ENCODE peak calls at places on chromosomes 11 and 22, in seven cellular contexts. One of them, this sample, is unnamed.

GRCh38 chr11:130653838-130654601 is 205.6 kb downstream of the ADAMTS15 start:
- DNase-seq in GM12891: no peak
- DNase-seq in activated naive CD4-positive, alpha-beta T cell treated with anti-CD3 and anti-CD28 coated beads for 36 hours: no peak
- DNase-seq in naive thymus-derived CD8-positive, alpha-beta T cell: no peak
- DNase-seq in activated CD4-positive, CD25-positive, alpha-beta regulatory T cell: no peak
- DNase-seq in neural crest cell: no peak
- DNase-seq in adipocyte: peak
- DNase-seq in this sample: peak

GRCh38 chr11:63534076-63534475 is 2.5 kb upstream of the PLAAT4 start:
- DNase-seq in activated CD4-positive, CD25-positive, alpha-beta regulatory T cell: no peak
- DNase-seq in naive thymus-derived CD8-positive, alpha-beta T cell: no peak
- DNase-seq in GM12891: no peak
- DNase-seq in neural crest cell: no peak
- DNase-seq in adipocyte: no peak
- DNase-seq in activated naive CD4-positive, alpha-beta T cell treated with anti-CD3 and anti-CD28 coated beads for 36 hours: no peak
- DNase-seq in this sample: no peak

GRCh38 chr11:65579291-65579690 is 3.4 kb downstream of the EHBP1L1 start:
- DNase-seq in adipocyte: peak
- DNase-seq in neural crest cell: no peak
- DNase-seq in naive thymus-derived CD8-positive, alpha-beta T cell: no peak
- DNase-seq in activated CD4-positive, CD25-positive, alpha-beta regulatory T cell: no peak
- DNase-seq in GM12891: no peak
- DNase-seq in activated naive CD4-positive, alpha-beta T cell treated with anti-CD3 and anti-CD28 coated beads for 36 hours: no peak
- DNase-seq in this sample: no peak

GRCh38 chr11:36258730-36259360 is 30.4 kb downstream of the COMMD9 start:
- DNase-seq in adipocyte: peak
- DNase-seq in GM12891: peak
- DNase-seq in naive thymus-derived CD8-positive, alpha-beta T cell: no peak
- DNase-seq in activated CD4-positive, CD25-positive, alpha-beta regulatory T cell: no peak
- DNase-seq in activated naive CD4-positive, alpha-beta T cell treated with anti-CD3 and anti-CD28 coated beads for 36 hours: peak
- DNase-seq in neural crest cell: peak
- DNase-seq in this sample: peak

GRCh38 chr11:45056529-45056928 is 89.9 kb upstream of the PRDM11 start:
- DNase-seq in GM12891: no peak
- DNase-seq in activated CD4-positive, CD25-positive, alpha-beta regulatory T cell: no peak
- DNase-seq in naive thymus-derived CD8-positive, alpha-beta T cell: no peak
- DNase-seq in adipocyte: no peak
- DNase-seq in neural crest cell: no peak
- DNase-seq in activated naive CD4-positive, alpha-beta T cell treated with anti-CD3 and anti-CD28 coated beads for 36 hours: no peak
- DNase-seq in this sample: no peak

GRCh38 chr11:108223449-108224149 is 732 bp downstream of the ATM start:
- DNase-seq in naive thymus-derived CD8-positive, alpha-beta T cell: peak
- DNase-seq in adipocyte: peak
- DNase-seq in neural crest cell: no peak
- DNase-seq in activated naive CD4-positive, alpha-beta T cell treated with anti-CD3 and anti-CD28 coated beads for 36 hours: peak
- DNase-seq in activated CD4-positive, CD25-positive, alpha-beta regulatory T cell: no peak
- DNase-seq in GM12891: no peak
- DNase-seq in this sample: peak

GRCh38 chr22:29765905-29766631 is 739 bp downstream of the ZMAT5 start:
- DNase-seq in GM12891: peak
- DNase-seq in neural crest cell: no peak
- DNase-seq in activated CD4-positive, CD25-positive, alpha-beta regulatory T cell: no peak
- DNase-seq in naive thymus-derived CD8-positive, alpha-beta T cell: peak
- DNase-seq in activated naive CD4-positive, alpha-beta T cell treated with anti-CD3 and anti-CD28 coated beads for 36 hours: peak
- DNase-seq in adipocyte: peak
- DNase-seq in this sample: peak

GRCh38 chr22:35900483-35901168 is 128.0 kb downstream of the RBFOX2 start:
- DNase-seq in GM12891: no peak
- DNase-seq in activated naive CD4-positive, alpha-beta T cell treated with anti-CD3 and anti-CD28 coated beads for 36 hours: peak
- DNase-seq in naive thymus-derived CD8-positive, alpha-beta T cell: no peak
- DNase-seq in activated CD4-positive, CD25-positive, alpha-beta regulatory T cell: no peak
- DNase-seq in adipocyte: peak
- DNase-seq in neural crest cell: no peak
- DNase-seq in this sample: no peak

GRCh38 chr22:41595703-41596102 is 6.1 kb upstream of the PMM1 start:
- DNase-seq in activated naive CD4-positive, alpha-beta T cell treated with anti-CD3 and anti-CD28 coated beads for 36 hours: no peak
- DNase-seq in neural crest cell: no peak
- DNase-seq in naive thymus-derived CD8-positive, alpha-beta T cell: no peak
- DNase-seq in activated CD4-positive, CD25-positive, alpha-beta regulatory T cell: no peak
- DNase-seq in adipocyte: no peak
- DNase-seq in GM12891: no peak
- DNase-seq in this sample: no peak

GRCh38 chr11:28836285-28837081 is 728.3 kb downstream of the METTL15 start:
- DNase-seq in neural crest cell: no peak
- DNase-seq in GM12891: no peak
- DNase-seq in activated naive CD4-positive, alpha-beta T cell treated with anti-CD3 and anti-CD28 coated beads for 36 hours: no peak
- DNase-seq in adipocyte: peak
- DNase-seq in naive thymus-derived CD8-positive, alpha-beta T cell: no peak
- DNase-seq in activated CD4-positive, CD25-positive, alpha-beta regulatory T cell: no peak
- DNase-seq in this sample: no peak

GRCh38 chr11:68436985-68437926 is 23.3 kb upstream of the PPP6R3 start:
- DNase-seq in GM12891: no peak
- DNase-seq in adipocyte: peak
- DNase-seq in activated naive CD4-positive, alpha-beta T cell treated with anti-CD3 and anti-CD28 coated beads for 36 hours: no peak
- DNase-seq in activated CD4-positive, CD25-positive, alpha-beta regulatory T cell: no peak
- DNase-seq in naive thymus-derived CD8-positive, alpha-beta T cell: no peak
- DNase-seq in neural crest cell: no peak
- DNase-seq in this sample: no peak

GRCh38 chr22:30005213-30005857 is 74.9 kb upstream of the HORMAD2 start:
- DNase-seq in GM12891: no peak
- DNase-seq in naive thymus-derived CD8-positive, alpha-beta T cell: peak
- DNase-seq in adipocyte: peak
- DNase-seq in activated naive CD4-positive, alpha-beta T cell treated with anti-CD3 and anti-CD28 coated beads for 36 hours: peak
- DNase-seq in neural crest cell: peak
- DNase-seq in activated CD4-positive, CD25-positive, alpha-beta regulatory T cell: peak
- DNase-seq in this sample: peak

GRCh38 chr11:64844330-64845124 is at the start of gene CDC42BPG:
- DNase-seq in naive thymus-derived CD8-positive, alpha-beta T cell: peak
- DNase-seq in GM12891: peak
- DNase-seq in activated naive CD4-positive, alpha-beta T cell treated with anti-CD3 and anti-CD28 coated beads for 36 hours: peak
- DNase-seq in activated CD4-positive, CD25-positive, alpha-beta regulatory T cell: peak
- DNase-seq in adipocyte: peak
- DNase-seq in neural crest cell: peak
- DNase-seq in this sample: peak

GRCh38 chr11:97683733-97684132 is 1293.9 kb downstream of the JRKL start:
- DNase-seq in GM12891: no peak
- DNase-seq in activated naive CD4-positive, alpha-beta T cell treated with anti-CD3 and anti-CD28 coated beads for 36 hours: no peak
- DNase-seq in activated CD4-positive, CD25-positive, alpha-beta regulatory T cell: no peak
- DNase-seq in naive thymus-derived CD8-positive, alpha-beta T cell: no peak
- DNase-seq in neural crest cell: no peak
- DNase-seq in adipocyte: no peak
- DNase-seq in this sample: no peak

GRCh38 chr22:28243539-28243938 is 324.5 kb upstream of the PITPNB start:
- DNase-seq in activated CD4-positive, CD25-positive, alpha-beta regulatory T cell: no peak
- DNase-seq in GM12891: no peak
- DNase-seq in activated naive CD4-positive, alpha-beta T cell treated with anti-CD3 and anti-CD28 coated beads for 36 hours: no peak
- DNase-seq in adipocyte: peak
- DNase-seq in naive thymus-derived CD8-positive, alpha-beta T cell: no peak
- DNase-seq in neural crest cell: no peak
- DNase-seq in this sample: no peak

GRCh38 chr11:131486100-131486499 is 115.7 kb downstream of the NTM start:
- DNase-seq in adipocyte: peak
- DNase-seq in naive thymus-derived CD8-positive, alpha-beta T cell: no peak
- DNase-seq in GM12891: no peak
- DNase-seq in activated CD4-positive, CD25-positive, alpha-beta regulatory T cell: no peak
- DNase-seq in neural crest cell: no peak
- DNase-seq in activated naive CD4-positive, alpha-beta T cell treated with anti-CD3 and anti-CD28 coated beads for 36 hours: no peak
- DNase-seq in this sample: peak

GRCh38 chr11:45087301-45087700 is 59.1 kb upstream of the PRDM11 start:
- DNase-seq in activated naive CD4-positive, alpha-beta T cell treated with anti-CD3 and anti-CD28 coated beads for 36 hours: no peak
- DNase-seq in neural crest cell: no peak
- DNase-seq in activated CD4-positive, CD25-positive, alpha-beta regulatory T cell: no peak
- DNase-seq in adipocyte: no peak
- DNase-seq in GM12891: no peak
- DNase-seq in naive thymus-derived CD8-positive, alpha-beta T cell: no peak
- DNase-seq in this sample: no peak

GRCh38 chr11:62601114-62601363 is 626 bp downstream of the MTA2 start:
- DNase-seq in adipocyte: peak
- DNase-seq in GM12891: no peak
- DNase-seq in neural crest cell: no peak
- DNase-seq in activated CD4-positive, CD25-positive, alpha-beta regulatory T cell: peak
- DNase-seq in activated naive CD4-positive, alpha-beta T cell treated with anti-CD3 and anti-CD28 coated beads for 36 hours: peak
- DNase-seq in naive thymus-derived CD8-positive, alpha-beta T cell: no peak
- DNase-seq in this sample: peak

GRCh38 chr22:43894122-43894521 is 2.3 kb upstream of the PNPLA5 start:
- DNase-seq in neural crest cell: no peak
- DNase-seq in naive thymus-derived CD8-positive, alpha-beta T cell: no peak
- DNase-seq in activated CD4-positive, CD25-positive, alpha-beta regulatory T cell: no peak
- DNase-seq in adipocyte: no peak
- DNase-seq in activated naive CD4-positive, alpha-beta T cell treated with anti-CD3 and anti-CD28 coated beads for 36 hours: no peak
- DNase-seq in GM12891: no peak
- DNase-seq in this sample: no peak

GRCh38 chr11:63490551-63491239 is at the start of gene PLAAT5:
- DNase-seq in GM12891: no peak
- DNase-seq in naive thymus-derived CD8-positive, alpha-beta T cell: no peak
- DNase-seq in activated CD4-positive, CD25-positive, alpha-beta regulatory T cell: no peak
- DNase-seq in activated naive CD4-positive, alpha-beta T cell treated with anti-CD3 and anti-CD28 coated beads for 36 hours: peak
- DNase-seq in neural crest cell: peak
- DNase-seq in adipocyte: peak
- DNase-seq in this sample: no peak

GRCh38 chr11:134841411-134841810 is 429.4 kb upstream of the B3GAT1 start:
- DNase-seq in neural crest cell: no peak
- DNase-seq in activated naive CD4-positive, alpha-beta T cell treated with anti-CD3 and anti-CD28 coated beads for 36 hours: no peak
- DNase-seq in adipocyte: no peak
- DNase-seq in GM12891: no peak
- DNase-seq in activated CD4-positive, CD25-positive, alpha-beta regulatory T cell: no peak
- DNase-seq in naive thymus-derived CD8-positive, alpha-beta T cell: no peak
- DNase-seq in this sample: no peak

GRCh38 chr11:94309757-94310156 is 5.4 kb downstream of the IZUMO1R start:
- DNase-seq in neural crest cell: no peak
- DNase-seq in activated naive CD4-positive, alpha-beta T cell treated with anti-CD3 and anti-CD28 coated beads for 36 hours: no peak
- DNase-seq in naive thymus-derived CD8-positive, alpha-beta T cell: no peak
- DNase-seq in adipocyte: no peak
- DNase-seq in GM12891: no peak
- DNase-seq in activated CD4-positive, CD25-positive, alpha-beta regulatory T cell: no peak
- DNase-seq in this sample: no peak